ENCODE peak calls at places on chromosomes 3 and 15, in four cellular contexts. One of them, this sample, is unnamed.

GRCh38 chr3:72143322-72143721 is 358.4 kb upstream of the PROK2 start:
- DNase-seq in posterior vena cava: no peak
- DNase-seq in right lobe of liver: no peak
- DNase-seq in NCI-H1092 treated with DMSO at 0.1 percent for 48 hours: no peak
- DNase-seq in this sample: no peak

GRCh38 chr15:47294765-47295259 is 422.5 kb upstream of the SEMA6D start:
- DNase-seq in NCI-H1092 treated with DMSO at 0.1 percent for 48 hours: no peak
- DNase-seq in posterior vena cava: no peak
- DNase-seq in right lobe of liver: no peak
- DNase-seq in this sample: no peak

GRCh38 chr15:32851619-32852416 is 134.0 kb downstream of the GREM1 start:
- DNase-seq in right lobe of liver: no peak
- DNase-seq in posterior vena cava: no peak
- DNase-seq in NCI-H1092 treated with DMSO at 0.1 percent for 48 hours: no peak
- DNase-seq in this sample: no peak

GRCh38 chr15:60087561-60087960 is 83.5 kb downstream of the FOXB1 start:
- DNase-seq in right lobe of liver: no peak
- DNase-seq in posterior vena cava: no peak
- DNase-seq in NCI-H1092 treated with DMSO at 0.1 percent for 48 hours: no peak
- DNase-seq in this sample: no peak

GRCh38 chr15:89206908-89207331 is 14.5 kb downstream of the RLBP1 start:
- DNase-seq in posterior vena cava: peak
- DNase-seq in right lobe of liver: peak
- DNase-seq in NCI-H1092 treated with DMSO at 0.1 percent for 48 hours: peak
- DNase-seq in this sample: peak

GRCh38 chr3:177468816-177469590 is 271.7 kb upstream of the TBL1XR1 start:
- DNase-seq in right lobe of liver: no peak
- DNase-seq in NCI-H1092 treated with DMSO at 0.1 percent for 48 hours: no peak
- DNase-seq in posterior vena cava: no peak
- DNase-seq in this sample: no peak

GRCh38 chr3:141454906-141455602 is 31.8 kb upstream of the RASA2 start:
- DNase-seq in right lobe of liver: no peak
- DNase-seq in posterior vena cava: no peak
- DNase-seq in NCI-H1092 treated with DMSO at 0.1 percent for 48 hours: peak
- DNase-seq in this sample: no peak

GRCh38 chr3:108602249-108602934 is 12.9 kb downstream of the DZIP3 start:
- DNase-seq in right lobe of liver: no peak
- DNase-seq in NCI-H1092 treated with DMSO at 0.1 percent for 48 hours: no peak
- DNase-seq in posterior vena cava: no peak
- DNase-seq in this sample: no peak

GRCh38 chr15:31265871-31266711 is 60.5 kb upstream of the KLF13 start:
- DNase-seq in right lobe of liver: no peak
- DNase-seq in posterior vena cava: peak
- DNase-seq in NCI-H1092 treated with DMSO at 0.1 percent for 48 hours: no peak
- DNase-seq in this sample: peak

GRCh38 chr3:35966629-35967464 is 327.5 kb downstream of the ARPP21 start:
- DNase-seq in NCI-H1092 treated with DMSO at 0.1 percent for 48 hours: no peak
- DNase-seq in posterior vena cava: no peak
- DNase-seq in right lobe of liver: no peak
- DNase-seq in this sample: no peak

GRCh38 chr3:96354742-96355141 is 459.7 kb upstream of the EPHA6 start:
- DNase-seq in posterior vena cava: no peak
- DNase-seq in NCI-H1092 treated with DMSO at 0.1 percent for 48 hours: no peak
- DNase-seq in right lobe of liver: no peak
- DNase-seq in this sample: no peak

GRCh38 chr3:66302288-66302687 is 81.5 kb downstream of the SLC25A26 start:
- DNase-seq in right lobe of liver: no peak
- DNase-seq in NCI-H1092 treated with DMSO at 0.1 percent for 48 hours: no peak
- DNase-seq in posterior vena cava: no peak
- DNase-seq in this sample: no peak

GRCh38 chr15:98647026-98647773 is 1.1 kb upstream of the IGF1R start:
- DNase-seq in NCI-H1092 treated with DMSO at 0.1 percent for 48 hours: peak
- DNase-seq in posterior vena cava: peak
- DNase-seq in right lobe of liver: peak
- DNase-seq in this sample: peak

GRCh38 chr15:58546066-58546591 is 114.3 kb downstream of the LIPC start:
- DNase-seq in NCI-H1092 treated with DMSO at 0.1 percent for 48 hours: no peak
- DNase-seq in posterior vena cava: no peak
- DNase-seq in right lobe of liver: no peak
- DNase-seq in this sample: no peak

GRCh38 chr3:114471478-114471877 is 177.7 kb downstream of the TIGIT start:
- DNase-seq in right lobe of liver: no peak
- DNase-seq in NCI-H1092 treated with DMSO at 0.1 percent for 48 hours: no peak
- DNase-seq in posterior vena cava: no peak
- DNase-seq in this sample: no peak

GRCh38 chr15:92681141-92681622 is 25.6 kb upstream of the FAM174B start:
- DNase-seq in posterior vena cava: no peak
- DNase-seq in right lobe of liver: no peak
- DNase-seq in NCI-H1092 treated with DMSO at 0.1 percent for 48 hours: no peak
- DNase-seq in this sample: no peak

GRCh38 chr3:113521981-113522380 is 7.0 kb upstream of the SPICE1 start:
- DNase-seq in right lobe of liver: no peak
- DNase-seq in posterior vena cava: no peak
- DNase-seq in NCI-H1092 treated with DMSO at 0.1 percent for 48 hours: no peak
- DNase-seq in this sample: no peak

GRCh38 chr3:108477511-108478147 is 32.8 kb downstream of the MYH15 start:
- DNase-seq in right lobe of liver: no peak
- DNase-seq in posterior vena cava: no peak
- DNase-seq in NCI-H1092 treated with DMSO at 0.1 percent for 48 hours: peak
- DNase-seq in this sample: no peak

GRCh38 chr3:11736136-11736833 is 92.6 kb upstream of the VGLL4 start:
- DNase-seq in NCI-H1092 treated with DMSO at 0.1 percent for 48 hours: no peak
- DNase-seq in right lobe of liver: no peak
- DNase-seq in posterior vena cava: peak
- DNase-seq in this sample: no peak

GRCh38 chr15:101027273-101027901 is 108.2 kb downstream of the LRRK1 start:
- DNase-seq in NCI-H1092 treated with DMSO at 0.1 percent for 48 hours: no peak
- DNase-seq in right lobe of liver: no peak
- DNase-seq in posterior vena cava: peak
- DNase-seq in this sample: peak

GRCh38 chr15:59555696-59556095 is 55.9 kb upstream of the GCNT3 start:
- DNase-seq in posterior vena cava: no peak
- DNase-seq in right lobe of liver: no peak
- DNase-seq in NCI-H1092 treated with DMSO at 0.1 percent for 48 hours: no peak
- DNase-seq in this sample: no peak

GRCh38 chr3:179902061-179902460 is 134.7 kb downstream of the PEX5L start:
- DNase-seq in posterior vena cava: no peak
- DNase-seq in right lobe of liver: no peak
- DNase-seq in NCI-H1092 treated with DMSO at 0.1 percent for 48 hours: no peak
- DNase-seq in this sample: no peak